ENCODE peak calls at places on chromosomes 4 and X, in six cellular contexts. J is cardiac muscle cell, Z is heart right ventricle, S is astrocyte, T is GM12878, R is ovary. D is an unnamed sample.

GRCh38 chrX:35439692-35440091 is 358.4 kb upstream of the MAGEB16 start:
- DNase-seq in J (no peak), Z (no peak), S (no peak), T (no peak), R (no peak), D (no peak)

GRCh38 chr4:91963489-91963888 is 340.3 kb upstream of the GRID2 start:
- DNase-seq in J (peak; percentile 67), Z (no peak), S (peak; percentile 74), T (no peak), R (no peak), D (no peak)

GRCh38 chrX:45784590-45784989 is 583.9 kb upstream of the DIPK2B start:
- DNase-seq in J (no peak), Z (no peak), S (no peak), T (no peak), R (no peak), D (no peak)

GRCh38 chr4:129903861-129904260 is 807.9 kb downstream of the C4orf33 start:
- DNase-seq in J (no peak), Z (no peak), S (no peak), T (no peak), R (no peak), D (no peak)

GRCh38 chrX:38993500-38993899 is 192.2 kb downstream of the MID1IP1 start:
- DNase-seq in J (no peak), Z (no peak), S (no peak), T (no peak), R (no peak), D (no peak)

GRCh38 chr4:131370846-131371245 is 1778.2 kb upstream of the PCDH10 start:
- DNase-seq in J (no peak), Z (no peak), S (no peak), T (no peak), R (no peak), D (no peak)

GRCh38 chrX:20623448-20623847 is 356.7 kb upstream of the RPS6KA3 start:
- DNase-seq in J (no peak), Z (no peak), S (peak; percentile 40), T (no peak), R (no peak), D (no peak)

GRCh38 chr4:147709999-147710398 is 21.9 kb upstream of the ARHGAP10 start:
- DNase-seq in J (peak; percentile 31), Z (no peak), S (peak; percentile 87), T (no peak), R (no peak), D (no peak)

GRCh38 chrX:118038614-118039365 is 77.8 kb downstream of the KLHL13 start:
- DNase-seq in J (no peak), Z (peak; percentile 7), S (no peak), T (no peak), R (no peak), D (no peak)

GRCh38 chr4:71860643-71861042 is 76.8 kb upstream of the GC start:
- DNase-seq in J (no peak), Z (no peak), S (no peak), T (no peak), R (no peak), D (no peak)

GRCh38 chrX:48896611-48897011 is 957 bp downstream of the TIMM17B start:
- DNase-seq in J (peak; percentile 28), Z (no peak), S (peak; percentile 27), T (no peak), R (no peak), D (no peak)

GRCh38 chr4:168800926-168801325 is 209.1 kb downstream of the CBR4 start:
- DNase-seq in J (no peak), Z (no peak), S (no peak), T (no peak), R (no peak), D (no peak)

GRCh38 chr4:83075271-83075670 is 39.3 kb downstream of the PLAC8 start:
- DNase-seq in J (peak; percentile 13), Z (no peak), S (peak; percentile 41), T (no peak), R (no peak), D (no peak)

GRCh38 chr4:25818293-25819240 is 44.2 kb downstream of the SEL1L3 start:
- DNase-seq in J (peak; percentile 29), Z (no peak), S (peak; percentile 28), T (no peak), R (no peak), D (no peak)

GRCh38 chrX:2434270-2434669 is 66.5 kb downstream of the DHRSX start:
- DNase-seq in J (no peak), Z (no peak), S (no peak), T (no peak), R (no peak), D (no peak)

GRCh38 chrX:71184803-71185495 is 38.1 kb upstream of the GJB1 start:
- DNase-seq in J (no peak), Z (no peak), S (no peak), T (no peak), R (no peak), D (no peak)

GRCh38 chr4:92872604-92873003 is 568.8 kb downstream of the GRID2 start:
- DNase-seq in J (no peak), Z (no peak), S (no peak), T (no peak), R (no peak), D (no peak)

GRCh38 chrX:27336466-27337091 is 126.6 kb downstream of the PPP4R3C start:
- DNase-seq in J (peak; percentile 19), Z (no peak), S (no peak), T (no peak), R (no peak), D (no peak)

GRCh38 chr4:24007740-24008348 is 118.0 kb upstream of the PPARGC1A start:
- DNase-seq in J (peak; percentile 3), Z (no peak), S (no peak), T (no peak), R (no peak), D (no peak)

GRCh38 chr4:183320211-183321068 is at the start of gene CLDN22:
- DNase-seq in J (no peak), Z (no peak), S (no peak), T (no peak), R (no peak), D (no peak)

GRCh38 chr4:169024762-169025161 is 14.7 kb upstream of the CBR4 start:
- DNase-seq in J (peak; percentile 72), Z (peak; percentile 34), S (peak; percentile 18), T (no peak), R (no peak), D (no peak)

GRCh38 chr4:7199771-7200441 is 7.6 kb downstream of the SORCS2 start:
- DNase-seq in J (no peak), Z (no peak), S (no peak), T (no peak), R (no peak), D (no peak)

GRCh38 chrX:87896057-87896456 is 378.5 kb downstream of the KLHL4 start:
- DNase-seq in J (no peak), Z (no peak), S (no peak), T (no peak), R (no peak), D (no peak)

GRCh38 chr4:54585321-54586000 is 72.3 kb upstream of the KIT start:
- DNase-seq in J (peak; percentile 27), Z (no peak), S (peak; percentile 34), T (no peak), R (no peak), D (no peak)

GRCh38 chr4:16162891-16163290 is 63.4 kb downstream of the TAPT1 start:
- DNase-seq in J (no peak), Z (no peak), S (no peak), T (no peak), R (no peak), D (no peak)

GRCh38 chrX:51336584-51336983 is 4.0 kb downstream of the NUDT10 start:
- DNase-seq in J (peak; percentile 52), Z (peak; percentile 7), S (peak; percentile 27), T (no peak), R (peak; percentile 16), D (no peak)

GRCh38 chrX:71492086-71493065 is 40.5 kb upstream of the OGT start:
- DNase-seq in J (peak; percentile 52), Z (peak; percentile 24), S (peak; percentile 37), T (no peak), R (peak; percentile 35), D (no peak)

GRCh38 chrX:130393451-130394074 is 8.1 kb upstream of the GPR119 start:
- DNase-seq in J (peak; percentile 58), Z (peak; percentile 4), S (peak; percentile 15), T (no peak), R (peak; percentile 27), D (no peak)

GRCh38 chrX:110399497-110399896 is 40.8 kb downstream of the RTL9 start:
- DNase-seq in J (no peak), Z (no peak), S (no peak), T (no peak), R (no peak), D (no peak)

GRCh38 chr4:45033676-45034410 is 307.5 kb upstream of the GNPDA2 start:
- DNase-seq in J (no peak), Z (peak; percentile 42), S (no peak), T (no peak), R (no peak), D (no peak)

GRCh38 chrX:120790552-120790951 is 85.1 kb downstream of the CT47B1 start:
- DNase-seq in J (peak; percentile 2), Z (no peak), S (no peak), T (no peak), R (no peak), D (no peak)

GRCh38 chr4:19074061-19074460 is 1052.5 kb upstream of the LCORL start:
- DNase-seq in J (no peak), Z (no peak), S (no peak), T (no peak), R (no peak), D (no peak)
- H3K9me3 ChIP-seq in J (no peaks in the 10 kb centered on the region), Z (no peaks in the 10 kb centered on the region), S (no peaks in the 10 kb centered on the region), T (no peaks in the 10 kb centered on the region), R (no peaks in the 10 kb centered on the region), D (no peaks in the 10 kb centered on the region)

GRCh38 chrX:125205084-125205917 is 114.4 kb upstream of the TEX13C start:
- DNase-seq in J (peak; percentile 6), Z (peak; percentile 24), S (no peak), T (no peak), R (no peak), D (no peak)
- TF ChIP-seq CTCF in J (no peak), Z (no peak), S (no peak), T (no peak), R (no peak), D (peak; percentile 5)

GRCh38 chrX:41705042-41705441 is 16.3 kb downstream of the GPR34 start:
- DNase-seq in J (no peak), Z (no peak), S (no peak), T (no peak), R (no peak), D (no peak)
- H3K27ac ChIP-seq in J (no peak overlapping the region), Z (no peak overlapping the region), S (no peak overlapping the region), T (peak overlapping the region; percentile 47), R (no peak overlapping the region), D (peak overlapping the region; percentile 27)

GRCh38 chrX:40005290-40006011 is 92.3 kb downstream of the BCOR start:
- DNase-seq in J (peak; percentile 25), Z (peak; percentile 8), S (no peak), T (no peak), R (no peak), D (no peak)

GRCh38 chrX:40004916-40005289 is 92.9 kb downstream of the BCOR start:
- DNase-seq in J (no peak), Z (no peak), S (no peak), T (no peak), R (no peak), D (no peak)

GRCh38 chrX:40006025-40007017 is 91.4 kb downstream of the BCOR start:
- DNase-seq in J (peak; percentile 50), Z (peak; percentile 29), S (no peak), T (no peak), R (peak; percentile 58), D (no peak)

GRCh38 chrX:40003982-40004535 is 93.7 kb downstream of the BCOR start:
- DNase-seq in J (no peak), Z (peak; percentile 12), S (no peak), T (no peak), R (no peak), D (no peak)

GRCh38 chrX:40003071-40003981 is 94.4 kb downstream of the BCOR start:
- DNase-seq in J (peak; percentile 41), Z (no peak), S (no peak), T (no peak), R (no peak), D (no peak)
- H3K9me3 ChIP-seq in J (no peaks in the 10 kb centered on the region), Z (no peaks in the 10 kb centered on the region), S (no peaks in the 10 kb centered on the region), T (no peaks in the 10 kb centered on the region), R (no peaks in the 10 kb centered on the region), D (no peaks in the 10 kb centered on the region)

D was measured in thoracic aorta.